ENCODE peak calls at places on chromosomes 1 and 21, in nine cellular contexts. One of them, this sample, is unnamed.

GRCh38 chr1:6222644-6223043 is 13.1 kb downstream of the ICMT start:
- DNase-seq in tibial artery: peak
- DNase-seq in lower lobe of right lung: no peak
- DNase-seq in GM23248: no peak
- DNase-seq in SK-N-MC: no peak
- DNase-seq in Karpas-422: no peak
- DNase-seq in testis: peak
- DNase-seq in mammary epithelial cell: no peak
- DNase-seq in brain microvascular endothelial cell: no peak
- DNase-seq in this sample: no peak

GRCh38 chr21:31489014-31489413 is 145.0 kb upstream of the TIAM1 start:
- DNase-seq in SK-N-MC: no peak
- DNase-seq in lower lobe of right lung: no peak
- DNase-seq in brain microvascular endothelial cell: no peak
- DNase-seq in tibial artery: no peak
- DNase-seq in testis: peak
- DNase-seq in Karpas-422: no peak
- DNase-seq in GM23248: no peak
- DNase-seq in mammary epithelial cell: no peak
- DNase-seq in this sample: no peak

GRCh38 chr21:26795866-26796329 is 49.3 kb downstream of the ADAMTS1 start:
- DNase-seq in mammary epithelial cell: peak
- DNase-seq in Karpas-422: no peak
- DNase-seq in tibial artery: peak
- DNase-seq in brain microvascular endothelial cell: peak
- DNase-seq in GM23248: peak
- DNase-seq in SK-N-MC: no peak
- DNase-seq in lower lobe of right lung: no peak
- DNase-seq in testis: peak
- DNase-seq in this sample: no peak

GRCh38 chr1:151132676-151133338 is 13.6 kb downstream of the SEMA6C start:
- DNase-seq in SK-N-MC: no peak
- DNase-seq in lower lobe of right lung: no peak
- DNase-seq in GM23248: no peak
- DNase-seq in tibial artery: no peak
- DNase-seq in Karpas-422: no peak
- DNase-seq in testis: no peak
- DNase-seq in mammary epithelial cell: no peak
- DNase-seq in brain microvascular endothelial cell: no peak
- DNase-seq in this sample: no peak

GRCh38 chr1:15214507-15214906 is 32.5 kb upstream of the FHAD1 start:
- DNase-seq in Karpas-422: no peak
- DNase-seq in lower lobe of right lung: no peak
- DNase-seq in GM23248: peak
- DNase-seq in tibial artery: no peak
- DNase-seq in mammary epithelial cell: no peak
- DNase-seq in brain microvascular endothelial cell: peak
- DNase-seq in SK-N-MC: no peak
- DNase-seq in testis: peak
- DNase-seq in this sample: no peak

GRCh38 chr1:94886361-94886760 is 40.5 kb downstream of the CNN3 start:
- DNase-seq in lower lobe of right lung: no peak
- DNase-seq in Karpas-422: no peak
- DNase-seq in mammary epithelial cell: no peak
- DNase-seq in SK-N-MC: no peak
- DNase-seq in tibial artery: no peak
- DNase-seq in testis: no peak
- DNase-seq in brain microvascular endothelial cell: no peak
- DNase-seq in GM23248: no peak
- DNase-seq in this sample: no peak

GRCh38 chr1:12629521-12629956 is 11.5 kb upstream of the DHRS3 start:
- DNase-seq in SK-N-MC: no peak
- DNase-seq in Karpas-422: no peak
- DNase-seq in testis: no peak
- DNase-seq in GM23248: no peak
- DNase-seq in brain microvascular endothelial cell: no peak
- DNase-seq in lower lobe of right lung: no peak
- DNase-seq in mammary epithelial cell: no peak
- DNase-seq in tibial artery: no peak
- DNase-seq in this sample: no peak

GRCh38 chr1:62321438-62321837 is 2.2 kb upstream of the KANK4 start:
- DNase-seq in SK-N-MC: no peak
- DNase-seq in lower lobe of right lung: no peak
- DNase-seq in Karpas-422: no peak
- DNase-seq in GM23248: peak
- DNase-seq in mammary epithelial cell: peak
- DNase-seq in brain microvascular endothelial cell: peak
- DNase-seq in testis: no peak
- DNase-seq in tibial artery: no peak
- DNase-seq in this sample: no peak

GRCh38 chr1:151494741-151495281 is 16.4 kb upstream of the CGN start:
- DNase-seq in testis: no peak
- DNase-seq in brain microvascular endothelial cell: no peak
- DNase-seq in Karpas-422: no peak
- DNase-seq in lower lobe of right lung: no peak
- DNase-seq in tibial artery: no peak
- DNase-seq in SK-N-MC: no peak
- DNase-seq in GM23248: peak
- DNase-seq in mammary epithelial cell: peak
- DNase-seq in this sample: no peak

GRCh38 chr1:228075801-228076271 is 6.7 kb upstream of the ARF1 start:
- DNase-seq in brain microvascular endothelial cell: no peak
- DNase-seq in GM23248: no peak
- DNase-seq in testis: no peak
- DNase-seq in lower lobe of right lung: no peak
- DNase-seq in mammary epithelial cell: no peak
- DNase-seq in SK-N-MC: no peak
- DNase-seq in tibial artery: peak
- DNase-seq in Karpas-422: no peak
- DNase-seq in this sample: no peak

GRCh38 chr21:34880401-34880800 is 168.7 kb downstream of the RUNX1 start:
- DNase-seq in mammary epithelial cell: no peak
- DNase-seq in tibial artery: no peak
- DNase-seq in SK-N-MC: no peak
- DNase-seq in GM23248: no peak
- DNase-seq in lower lobe of right lung: no peak
- DNase-seq in brain microvascular endothelial cell: no peak
- DNase-seq in testis: no peak
- DNase-seq in Karpas-422: no peak
- DNase-seq in this sample: no peak

GRCh38 chr1:93779540-93780121 is 98.0 kb upstream of the BCAR3 start:
- DNase-seq in tibial artery: no peak
- DNase-seq in mammary epithelial cell: peak
- DNase-seq in SK-N-MC: no peak
- DNase-seq in testis: no peak
- DNase-seq in Karpas-422: no peak
- DNase-seq in brain microvascular endothelial cell: peak
- DNase-seq in lower lobe of right lung: no peak
- DNase-seq in GM23248: peak
- DNase-seq in this sample: no peak

GRCh38 chr1:183609313-183609712 is 19.1 kb upstream of the NCF2 start:
- DNase-seq in mammary epithelial cell: peak
- DNase-seq in lower lobe of right lung: peak
- DNase-seq in tibial artery: peak
- DNase-seq in Karpas-422: peak
- DNase-seq in SK-N-MC: no peak
- DNase-seq in GM23248: peak
- DNase-seq in brain microvascular endothelial cell: peak
- DNase-seq in testis: peak
- DNase-seq in this sample: peak

DNA sequence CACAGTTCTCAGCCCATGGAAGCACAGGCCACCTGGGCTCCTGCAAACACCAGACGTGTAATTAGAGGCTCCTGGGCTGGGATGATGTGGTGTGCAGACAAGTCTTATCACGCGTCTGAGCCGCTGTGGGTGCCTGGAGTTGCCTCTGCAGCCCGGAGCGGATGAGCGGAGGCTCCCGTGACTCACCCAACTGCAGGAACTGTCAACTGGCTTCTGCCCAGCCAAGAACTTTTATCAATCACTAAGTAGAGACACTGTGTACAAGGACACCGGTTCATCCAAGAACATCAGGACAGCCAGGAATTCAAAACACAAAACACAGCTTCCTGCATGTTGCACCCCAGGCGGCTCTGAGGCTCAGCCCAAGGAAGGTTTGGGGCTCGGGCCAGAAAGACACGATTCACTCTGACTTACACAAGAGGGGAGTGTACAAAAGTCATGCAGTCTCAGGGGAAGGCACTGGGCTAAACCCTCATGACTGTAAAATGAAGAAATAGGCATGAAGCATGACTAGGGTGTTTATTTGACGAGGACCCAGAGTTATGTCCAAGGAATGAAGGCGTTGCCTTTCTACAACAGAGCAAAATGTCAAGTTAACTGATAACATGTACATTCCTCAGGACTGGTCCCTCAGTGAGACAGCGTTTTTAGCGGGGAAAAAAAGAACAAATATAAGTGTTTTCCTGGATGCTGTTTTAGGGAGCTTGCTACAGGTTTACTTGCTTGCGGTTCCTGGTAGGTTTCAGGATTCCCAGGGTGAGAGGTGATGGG is 21.1 kb downstream of the ERRFI1 start:
- DNase-seq in lower lobe of right lung: peak
- DNase-seq in brain microvascular endothelial cell: peak
- DNase-seq in tibial artery: peak
- DNase-seq in GM23248: peak
- DNase-seq in mammary epithelial cell: peak
- DNase-seq in Karpas-422: no peak
- DNase-seq in SK-N-MC: no peak
- DNase-seq in testis: peak
- DNase-seq in this sample: no peak
- H3K4me3 ChIP-seq in lower lobe of right lung: peak
- H3K4me3 ChIP-seq in brain microvascular endothelial cell: no peak
- H3K4me3 ChIP-seq in tibial artery: no peak
- H3K4me3 ChIP-seq in GM23248: peak
- H3K4me3 ChIP-seq in mammary epithelial cell: no peak
- H3K4me3 ChIP-seq in Karpas-422: no peak
- H3K4me3 ChIP-seq in SK-N-MC: no peak
- H3K4me3 ChIP-seq in testis: no peak
- H3K4me3 ChIP-seq in this sample: no peak

GRCh38 chr1:23343246-23344110 is 606 bp downstream of the HNRNPR start:
- DNase-seq in testis: peak
- DNase-seq in GM23248: peak
- DNase-seq in SK-N-MC: no peak
- DNase-seq in tibial artery: no peak
- DNase-seq in mammary epithelial cell: peak
- DNase-seq in lower lobe of right lung: peak
- DNase-seq in Karpas-422: peak
- DNase-seq in brain microvascular endothelial cell: peak
- DNase-seq in this sample: no peak
- H3K4me3 ChIP-seq in testis: peak
- H3K4me3 ChIP-seq in GM23248: peak
- H3K4me3 ChIP-seq in SK-N-MC: peak
- H3K4me3 ChIP-seq in tibial artery: peak
- H3K4me3 ChIP-seq in mammary epithelial cell: peak
- H3K4me3 ChIP-seq in lower lobe of right lung: peak
- H3K4me3 ChIP-seq in Karpas-422: peak
- H3K4me3 ChIP-seq in brain microvascular endothelial cell: peak
- H3K4me3 ChIP-seq in this sample: peak

DNA sequence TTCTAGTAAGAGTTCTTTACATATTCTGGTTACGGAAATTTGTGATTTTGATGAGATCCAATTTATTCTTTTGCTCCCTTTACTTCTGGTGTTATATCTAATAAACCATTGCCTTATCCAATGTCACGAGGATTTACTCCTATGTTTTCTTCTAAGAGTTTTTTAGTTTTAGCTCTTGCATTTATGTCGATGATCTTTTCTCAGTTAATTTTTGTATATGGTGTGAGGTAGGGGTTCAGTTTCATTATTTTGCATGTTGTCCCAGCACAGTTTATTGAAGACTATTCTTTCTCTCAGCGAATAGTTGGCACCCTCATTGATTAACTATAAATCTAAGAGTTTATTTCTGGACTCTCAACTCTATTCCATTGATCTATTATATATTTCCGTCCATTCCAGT is 3.9 kb downstream of the KDM1A start:
- DNase-seq in lower lobe of right lung: no peak
- DNase-seq in mammary epithelial cell: no peak
- DNase-seq in SK-N-MC: no peak
- DNase-seq in GM23248: no peak
- DNase-seq in Karpas-422: no peak
- DNase-seq in tibial artery: no peak
- DNase-seq in brain microvascular endothelial cell: no peak
- DNase-seq in testis: no peak
- DNase-seq in this sample: no peak
- H3K4me3 ChIP-seq in lower lobe of right lung: no peak
- H3K4me3 ChIP-seq in mammary epithelial cell: no peak
- H3K4me3 ChIP-seq in SK-N-MC: no peak
- H3K4me3 ChIP-seq in GM23248: no peak
- H3K4me3 ChIP-seq in Karpas-422: no peak
- H3K4me3 ChIP-seq in tibial artery: no peak
- H3K4me3 ChIP-seq in brain microvascular endothelial cell: no peak
- H3K4me3 ChIP-seq in testis: no peak
- H3K4me3 ChIP-seq in this sample: no peak

GRCh38 chr1:173243300-173243699 is 36.2 kb upstream of the TNFSF4 start:
- DNase-seq in tibial artery: no peak
- DNase-seq in Karpas-422: no peak
- DNase-seq in mammary epithelial cell: no peak
- DNase-seq in testis: no peak
- DNase-seq in brain microvascular endothelial cell: no peak
- DNase-seq in SK-N-MC: no peak
- DNase-seq in lower lobe of right lung: no peak
- DNase-seq in GM23248: no peak
- DNase-seq in this sample: no peak

GRCh38 chr1:173234899-173235298 is 27.8 kb upstream of the TNFSF4 start:
- DNase-seq in mammary epithelial cell: no peak
- DNase-seq in lower lobe of right lung: no peak
- DNase-seq in testis: no peak
- DNase-seq in Karpas-422: no peak
- DNase-seq in GM23248: no peak
- DNase-seq in brain microvascular endothelial cell: no peak
- DNase-seq in SK-N-MC: no peak
- DNase-seq in tibial artery: no peak
- DNase-seq in this sample: no peak

GRCh38 chr1:173241528-173242347 is 34.6 kb upstream of the TNFSF4 start:
- DNase-seq in lower lobe of right lung: no peak
- DNase-seq in testis: no peak
- DNase-seq in SK-N-MC: no peak
- DNase-seq in mammary epithelial cell: no peak
- DNase-seq in brain microvascular endothelial cell: no peak
- DNase-seq in GM23248: no peak
- DNase-seq in Karpas-422: no peak
- DNase-seq in tibial artery: no peak
- DNase-seq in this sample: no peak

GRCh38 chr1:173240609-173241008 is 33.5 kb upstream of the TNFSF4 start:
- DNase-seq in brain microvascular endothelial cell: no peak
- DNase-seq in tibial artery: no peak
- DNase-seq in SK-N-MC: no peak
- DNase-seq in mammary epithelial cell: no peak
- DNase-seq in testis: no peak
- DNase-seq in lower lobe of right lung: no peak
- DNase-seq in GM23248: no peak
- DNase-seq in Karpas-422: no peak
- DNase-seq in this sample: no peak

DNA sequence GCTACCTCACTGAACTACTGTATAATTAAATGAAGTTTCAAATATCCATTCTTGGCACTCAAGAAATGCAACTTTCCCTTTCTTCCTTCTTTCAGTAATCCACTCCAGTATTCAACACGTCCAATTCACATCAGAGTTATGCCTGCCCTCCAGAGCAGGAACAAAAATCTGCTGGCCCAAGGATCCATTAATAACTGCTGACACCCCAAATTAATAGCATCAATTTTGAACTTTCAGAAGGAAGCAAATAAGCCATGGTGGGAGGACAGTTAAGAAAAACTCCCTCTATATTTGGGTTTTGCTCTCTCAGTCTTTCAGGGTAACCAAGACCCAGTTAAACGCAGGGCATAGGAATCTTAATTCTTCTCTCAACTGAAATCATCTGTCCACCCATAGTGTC is 31.9 kb upstream of the TNFSF4 start:
- DNase-seq in testis: no peak
- DNase-seq in Karpas-422: no peak
- DNase-seq in GM23248: no peak
- DNase-seq in mammary epithelial cell: no peak
- DNase-seq in SK-N-MC: no peak
- DNase-seq in lower lobe of right lung: no peak
- DNase-seq in brain microvascular endothelial cell: no peak
- DNase-seq in tibial artery: no peak
- DNase-seq in this sample: no peak
- H3K4me3 ChIP-seq in testis: no peak
- H3K4me3 ChIP-seq in Karpas-422: no peak
- H3K4me3 ChIP-seq in GM23248: no peak
- H3K4me3 ChIP-seq in mammary epithelial cell: no peak
- H3K4me3 ChIP-seq in SK-N-MC: no peak
- H3K4me3 ChIP-seq in lower lobe of right lung: no peak
- H3K4me3 ChIP-seq in brain microvascular endothelial cell: no peak
- H3K4me3 ChIP-seq in tibial artery: no peak
- H3K4me3 ChIP-seq in this sample: no peak